ENCODE peak calls at places on chromosome 20, in ten cellular contexts. B is spleen, Q is cardiac muscle cell, W is A549, F is thyroid gland, T is SJSA1, D is A673, E is GM23248, A is stomach, N is PC-9. C is an unnamed sample.
A peak's percentile ranks its signal among the peaks of the same experiment; 100 is the strongest.

GRCh38 chr20:20503788-20504528 is 136.1 kb downstream of the INSM1 start:
- DNase-seq in B (no peak), T (no peak), N (no peak), W (no peak), A (no peak), D (no peak), Q (no peak), E (no peak), F (no peak), C (no peak)

GRCh38 chr20:51310216-51310615 is 232.3 kb downstream of the NFATC2 start:
- DNase-seq in Q (peak; percentile 78), W (no peak), B (no peak), A (no peak), T (no peak), E (peak; percentile 9), D (no peak), N (no peak), F (no peak), C (no peak)

GRCh38 chr20:54208492-54209044 is 681 bp downstream of the PFDN4 start:
- DNase-seq in D (peak; percentile 12), F (no peak), A (no peak), T (peak; percentile 59), E (peak; percentile 75), W (peak; percentile 21), B (no peak), Q (peak; percentile 36), N (no peak), C (no peak)

GRCh38 chr20:44123251-44123650 is 63.7 kb downstream of the JPH2 start:
- DNase-seq in E (no peak), Q (no peak), W (no peak), D (no peak), F (no peak), A (no peak), T (no peak), B (no peak), N (no peak), C (no peak)

GRCh38 chr20:17036546-17036945 is 190.3 kb upstream of the PCSK2 start:
- DNase-seq in F (no peak), E (no peak), W (no peak), T (no peak), A (no peak), D (no peak), N (no peak), Q (no peak), B (no peak), C (no peak)

GRCh38 chr20:62320581-62321354 is 18.0 kb downstream of the ADRM1 start:
- DNase-seq in F (no peak), B (no peak), Q (no peak), A (no peak), T (no peak), N (no peak), E (peak; percentile 19), W (peak; percentile 71), D (no peak), C (peak; percentile 85)

GRCh38 chr20:9179193-9179802 is 110.4 kb downstream of the PLCB4 start:
- DNase-seq in D (no peak), B (no peak), Q (peak; percentile 32), A (no peak), E (peak; percentile 68), T (no peak), F (no peak), N (no peak), W (peak; percentile 41), C (no peak)

GRCh38 chr20:22438926-22439325 is 145.4 kb downstream of the FOXA2 start:
- DNase-seq in Q (peak; percentile 1), N (no peak), A (no peak), W (peak; percentile 51), E (peak; percentile 2), T (no peak), D (no peak), F (no peak), B (no peak), C (no peak)

GRCh38 chr20:25299801-25300200 is 51.9 kb downstream of the PYGB start:
- DNase-seq in B (no peak), F (no peak), T (peak; percentile 49), D (no peak), E (peak; percentile 60), W (no peak), A (no peak), Q (no peak), N (peak; percentile 47), C (no peak)
- H3K4me1 ChIP-seq in B (peaks cover 5% of the 10 kb centered on the region), F (peaks cover 9% of the 10 kb centered on the region), T (peaks cover 23% of the 10 kb centered on the region), D (no peaks in the 10 kb centered on the region), E (no peaks in the 10 kb centered on the region), W (peaks cover 61% of the 10 kb centered on the region), A (peaks cover 17% of the 10 kb centered on the region), Q (peaks cover 12% of the 10 kb centered on the region), N (no peaks in the 10 kb centered on the region), C (no peaks in the 10 kb centered on the region)

GRCh38 chr20:41171736-41172295 is 34.5 kb downstream of the PLCG1 start:
- DNase-seq in E (no peak), F (peak; percentile 2), D (no peak), T (no peak), W (no peak), N (no peak), Q (no peak), B (no peak), A (peak; percentile 0), C (no peak)
- H3K4me1 ChIP-seq in E (peaks cover 24% of the 10 kb centered on the region), F (peaks cover 24% of the 10 kb centered on the region), D (no peaks in the 10 kb centered on the region), T (peaks cover 13% of the 10 kb centered on the region), W (no peaks in the 10 kb centered on the region), N (no peaks in the 10 kb centered on the region), Q (no peaks in the 10 kb centered on the region), B (peaks cover 13% of the 10 kb centered on the region), A (peaks cover 23% of the 10 kb centered on the region), C (no peaks in the 10 kb centered on the region)

DNA sequence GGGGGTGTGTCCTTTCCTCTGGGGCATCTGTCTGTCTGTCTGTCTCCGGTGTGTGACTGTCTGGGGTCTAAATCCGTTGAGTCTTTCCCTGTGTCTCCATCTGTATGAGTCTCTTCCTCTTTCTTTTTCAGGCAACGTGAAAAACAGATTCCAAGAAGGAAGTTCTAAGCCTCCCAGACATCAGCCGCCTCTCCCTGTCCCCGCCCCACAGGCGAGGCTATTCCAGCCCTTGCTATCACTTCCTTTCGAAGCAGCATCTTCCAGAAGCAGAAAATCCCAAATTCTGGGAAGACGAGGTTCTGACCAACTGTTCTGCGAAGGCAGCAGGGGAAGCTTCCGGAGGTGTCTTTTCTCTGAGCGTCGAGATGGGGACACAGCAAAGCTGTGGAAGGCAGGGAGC is 34.0 kb downstream of the PMEPA1 start:
- DNase-seq in D (no peak), B (no peak), N (no peak), Q (no peak), T (no peak), A (no peak), W (no peak), F (no peak), E (no peak), C (no peak)
- H3K4me1 ChIP-seq in D (no peaks in the 10 kb centered on the region), B (peaks cover 42% of the 10 kb centered on the region), N (peaks cover 37% of the 10 kb centered on the region), Q (peaks cover 24% of the 10 kb centered on the region), T (no peaks in the 10 kb centered on the region), A (no peaks in the 10 kb centered on the region), W (peaks cover 98% of the 10 kb centered on the region), F (no peaks in the 10 kb centered on the region), E (no peaks in the 10 kb centered on the region), C (no peaks in the 10 kb centered on the region)

GRCh38 chr20:47318027-47318595 is 38.4 kb downstream of the ZMYND8 start:
- DNase-seq in D (peak; percentile 37), Q (no peak), N (peak; percentile 87), W (peak; percentile 82), B (no peak), E (peak; percentile 74), A (no peak), F (peak; percentile 48), T (peak; percentile 81), C (peak; percentile 91)
- H3K4me1 ChIP-seq in D (peaks cover 54% of the 10 kb centered on the region), Q (peaks cover 52% of the 10 kb centered on the region), N (peaks cover 93% of the 10 kb centered on the region), W (peaks cover 89% of the 10 kb centered on the region), B (peaks cover 59% of the 10 kb centered on the region), E (peaks cover 63% of the 10 kb centered on the region), A (peaks cover 85% of the 10 kb centered on the region), F (peaks cover 100% of the 10 kb centered on the region), T (peaks cover 64% of the 10 kb centered on the region), C (peaks cover 97% of the 10 kb centered on the region)

DNA sequence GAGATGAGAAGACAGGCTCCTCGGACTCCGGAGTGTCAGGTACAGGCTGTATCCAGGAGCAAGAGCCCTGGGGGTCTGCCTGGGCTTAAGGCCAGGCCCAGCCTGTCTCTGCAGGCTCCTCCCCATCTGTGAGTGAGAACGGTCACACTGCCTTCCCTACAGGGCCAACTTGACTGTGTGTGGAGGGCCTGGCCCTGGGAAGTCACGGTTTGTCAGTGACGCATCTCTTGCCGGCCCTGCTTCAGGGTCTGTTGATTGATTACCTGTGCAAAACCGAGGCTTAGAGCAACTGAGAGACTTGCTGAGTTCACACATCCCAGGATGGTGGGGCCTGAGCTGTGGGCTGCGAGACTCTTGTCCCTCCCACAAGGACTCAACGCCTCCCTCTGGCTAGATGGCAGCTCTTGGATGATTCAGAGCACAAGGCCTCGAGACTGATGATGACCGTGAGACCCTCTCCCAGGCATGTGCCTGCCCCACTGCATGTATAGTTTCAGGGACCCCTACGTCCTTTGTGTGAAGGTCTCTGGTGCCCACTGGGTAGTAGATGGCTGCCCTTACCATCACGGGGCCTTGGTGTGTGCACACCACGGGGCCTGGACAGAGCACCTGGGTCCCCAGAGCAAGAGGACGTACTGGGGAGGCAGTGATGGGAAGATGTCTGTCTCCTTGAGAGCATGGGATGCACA is 6.0 kb downstream of the RBM38 start:
- DNase-seq in E (no peak), F (no peak), W (no peak), N (no peak), B (peak; percentile 80), D (no peak), T (no peak), A (no peak), Q (no peak), C (no peak)
- H3K4me1 ChIP-seq in E (peaks cover 11% of the 10 kb centered on the region), F (peaks cover 9% of the 10 kb centered on the region), W (peaks cover 8% of the 10 kb centered on the region), N (peaks cover 5% of the 10 kb centered on the region), B (peaks cover 97% of the 10 kb centered on the region), D (peaks cover 9% of the 10 kb centered on the region), T (peaks cover 35% of the 10 kb centered on the region), A (peaks cover 82% of the 10 kb centered on the region), Q (peaks cover 72% of the 10 kb centered on the region), C (peaks cover 5% of the 10 kb centered on the region)

DNA sequence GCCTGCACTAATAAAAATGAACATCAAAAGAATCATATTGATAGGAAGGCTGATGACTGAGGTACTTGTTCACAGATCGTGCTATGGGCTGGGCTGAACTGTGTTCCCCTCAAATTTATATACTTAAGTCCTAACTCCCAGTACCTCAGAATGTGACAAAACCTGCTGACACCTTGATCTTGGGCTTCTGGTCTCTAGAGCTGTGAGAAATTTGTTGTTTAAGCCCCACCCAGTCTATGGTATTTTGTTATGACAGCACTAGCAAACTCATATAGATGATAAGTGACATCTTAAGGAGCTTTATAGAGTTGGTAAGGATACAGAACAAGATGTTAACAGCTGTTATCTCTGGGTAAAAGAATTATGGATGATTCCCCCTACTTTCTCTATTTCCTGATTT is 13.8 kb downstream of the UBE2V1 start:
- DNase-seq in D (no peak), B (no peak), T (no peak), W (no peak), E (no peak), A (no peak), F (no peak), Q (no peak), N (peak; percentile 65), C (no peak)
- H3K4me1 ChIP-seq in D (peaks cover 21% of the 10 kb centered on the region), B (peaks cover 40% of the 10 kb centered on the region), T (peaks cover 18% of the 10 kb centered on the region), W (peaks cover 38% of the 10 kb centered on the region), E (peaks cover 41% of the 10 kb centered on the region), A (peaks cover 31% of the 10 kb centered on the region), F (peaks cover 38% of the 10 kb centered on the region), Q (peaks cover 58% of the 10 kb centered on the region), N (peaks cover 35% of the 10 kb centered on the region), C (peaks cover 66% of the 10 kb centered on the region)

DNA sequence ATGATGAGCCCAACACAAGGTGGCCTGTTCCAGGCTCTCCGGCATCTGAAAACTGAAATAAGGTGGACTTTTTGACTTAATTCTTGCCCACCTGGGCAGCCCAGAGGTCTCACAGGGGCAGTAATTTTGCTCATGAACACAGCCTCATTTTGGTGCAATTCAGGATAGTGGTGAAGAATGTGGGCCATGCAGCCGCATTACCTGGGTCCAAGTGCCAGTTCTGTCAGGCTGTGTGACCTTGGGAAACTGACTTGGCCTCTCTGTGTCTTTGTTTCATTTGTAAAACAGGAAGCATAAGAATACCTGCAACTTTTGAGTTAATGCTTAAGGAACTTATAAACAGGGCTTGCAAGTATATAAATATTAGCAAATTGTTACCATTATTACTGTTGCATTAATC is 5.6 kb downstream of the PREX1 start:
- DNase-seq in Q (no peak), T (no peak), A (no peak), N (no peak), D (no peak), F (no peak), E (no peak), B (peak; percentile 47), W (no peak), C (no peak)
- H3K4me1 ChIP-seq in Q (peaks cover 7% of the 10 kb centered on the region), T (peaks cover 54% of the 10 kb centered on the region), A (no peaks in the 10 kb centered on the region), N (peaks cover 25% of the 10 kb centered on the region), D (peaks cover 59% of the 10 kb centered on the region), F (peaks cover 56% of the 10 kb centered on the region), E (peaks cover 17% of the 10 kb centered on the region), B (peaks cover 85% of the 10 kb centered on the region), W (peaks cover 4% of the 10 kb centered on the region), C (peaks cover 7% of the 10 kb centered on the region)